ENCODE peak calls at places on chromosome 2, in four cellular contexts. C is HepG2, I is K562, R is GM12878. Q is an unnamed sample.

GRCh38 chr2:148282201-148282600 is 261.3 kb downstream of the MBD5 start:
- DNase-seq in C (no peak), I (no peak), R (no peak), Q (no peak)

GRCh38 chr2:104250635-104251034 is 603.3 kb upstream of the POU3F3 start:
- DNase-seq in C (no peak), I (no peak), R (no peak), Q (no peak)

GRCh38 chr2:65620524-65620923 is 188.1 kb upstream of the SPRED2 start:
- DNase-seq in C (no peak), I (no peak), R (no peak), Q (no peak)

GRCh38 chr2:105515581-105516415 is 116.9 kb upstream of the FHL2 start:
- DNase-seq in C (no peak), I (no peak), R (no peak), Q (no peak)

GRCh38 chr2:160584972-160585494 is 91.4 kb upstream of the RBMS1 start:
- DNase-seq in C (no peak), I (no peak), R (no peak), Q (no peak)

GRCh38 chr2:128457716-128458115 is 139.0 kb upstream of the HS6ST1 start:
- DNase-seq in C (no peak), I (no peak), R (no peak), Q (no peak)

GRCh38 chr2:203706403-203706802 is at the start of gene CD28:
- DNase-seq in C (no peak), I (no peak), R (peak; percentile 85), Q (no peak)

GRCh38 chr2:98913916-98914712 is 21.9 kb downstream of the CRACDL start:
- DNase-seq in C (no peak), I (no peak), R (no peak), Q (no peak)

GRCh38 chr2:48685126-48685525 is 67.5 kb downstream of the GTF2A1L start:
- DNase-seq in C (no peak), I (no peak), R (no peak), Q (no peak)

GRCh38 chr2:120466704-120467054 is 120.7 kb downstream of the INHBB start:
- DNase-seq in C (peak; percentile 85), I (no peak), R (no peak), Q (no peak)
- TF ChIP-seq CHD2 in C (no peak), I (no peak), R (no peak), Q (no peak)

DNA sequence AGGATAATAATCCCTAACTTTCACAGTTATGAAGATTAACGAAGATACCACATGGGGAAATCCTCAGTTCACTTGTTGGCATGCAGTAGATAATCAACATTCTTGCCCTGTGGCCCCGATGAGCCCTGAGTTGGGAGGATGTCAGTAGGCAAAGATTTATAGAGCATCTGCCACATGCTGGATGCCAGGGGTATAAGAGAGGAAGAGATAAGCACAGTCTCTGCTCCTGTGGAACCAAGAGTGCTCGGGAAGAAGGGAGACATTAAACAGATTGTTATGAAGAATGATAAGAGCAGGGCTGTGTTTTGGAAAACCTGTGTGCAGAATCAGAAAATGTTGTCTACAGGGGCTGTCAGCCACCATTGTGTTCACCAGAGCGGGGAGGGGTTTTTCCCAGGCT is 43.7 kb upstream of the KCNF1 start:
- DNase-seq in C (no peak), I (no peak), R (no peak), Q (no peak)
- TF ChIP-seq CBX5 in C (no peak), I (no peak), R (no peak), Q (no peak)

GRCh38 chr2:222939208-222939846 is 78.5 kb downstream of the ACSL3 start:
- DNase-seq in C (peak; percentile 79), I (peak; percentile 37), R (peak; percentile 45), Q (peak; percentile 94)
- TF ChIP-seq CHD2 in C (no peak), I (no peak), R (no peak), Q (no peak)

GRCh38 chr2:11749646-11750349 is 3.4 kb downstream of the LPIN1 start:
- DNase-seq in C (no peak), I (no peak), R (peak; percentile 60), Q (no peak)
- TF ChIP-seq CBX5 in C (no peak), I (no peak), R (no peak), Q (no peak)

GRCh38 chr2:231189571-231190495 is 8.6 kb upstream of the ARMC9 start:
- DNase-seq in C (no peak), I (no peak), R (no peak), Q (no peak)
- TF ChIP-seq CHD2 in C (no peak), I (no peak), R (no peak), Q (no peak)

GRCh38 chr2:224563537-224563936 is 21.6 kb downstream of the CUL3 start:
- DNase-seq in C (no peak), I (no peak), R (no peak), Q (no peak)
- TF ChIP-seq CBX5 in C (no peak), I (no peak), R (no peak), Q (no peak)

GRCh38 chr2:233728723-233729301 is at the start of gene UGT1A3:
- DNase-seq in C (no peak), I (no peak), R (no peak), Q (no peak)
- TF ChIP-seq CHD2 in C (no peak), I (no peak), R (no peak), Q (no peak)

DNA sequence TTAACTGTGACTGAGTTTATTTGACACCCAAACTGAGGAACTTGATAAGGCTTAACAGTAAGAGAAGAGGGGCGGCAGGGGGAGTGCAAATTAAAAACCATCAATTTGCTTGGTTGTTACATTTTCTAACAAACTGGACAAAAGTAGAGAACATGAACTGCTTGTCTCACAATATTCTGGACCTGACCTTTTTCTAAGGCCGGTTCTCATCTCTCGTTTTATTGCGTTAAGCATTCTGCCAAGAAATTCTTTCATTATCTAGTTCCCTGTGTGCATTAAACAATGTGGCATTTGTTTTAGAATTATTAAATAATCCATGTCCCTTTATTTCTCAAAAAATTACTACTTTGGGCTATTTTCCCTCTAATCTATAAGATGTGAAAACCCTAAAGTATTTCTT is 565.2 kb upstream of the PKDCC start:
- DNase-seq in C (no peak), I (no peak), R (no peak), Q (no peak)
- TF ChIP-seq CBX5 in C (no peak), I (no peak), R (no peak), Q (no peak)

GRCh38 chr2:174717273-174717672 is 47.0 kb downstream of the CHRNA1 start:
- DNase-seq in C (no peak), I (no peak), R (no peak), Q (no peak)
- TF ChIP-seq CHD2 in C (no peak), I (no peak), R (no peak), Q (no peak)

GRCh38 chr2:10901565-10901964 is 10.2 kb upstream of the KCNF1 start:
- DNase-seq in C (no peak), I (no peak), R (no peak), Q (no peak)

GRCh38 chr2:10904455-10904854 is 7.3 kb upstream of the KCNF1 start:
- DNase-seq in C (peak; percentile 14), I (no peak), R (no peak), Q (no peak)

GRCh38 chr2:10905006-10905871 is 6.5 kb upstream of the KCNF1 start:
- DNase-seq in C (no peak), I (no peak), R (no peak), Q (no peak)

GRCh38 chr2:10905872-10906143 is 5.9 kb upstream of the KCNF1 start:
- DNase-seq in C (no peak), I (no peak), R (no peak), Q (no peak)

GRCh38 chr2:10903861-10904210 is 7.9 kb upstream of the KCNF1 start:
- DNase-seq in C (no peak), I (no peak), R (no peak), Q (no peak)
- TF ChIP-seq CBX5 in C (no peak), I (no peak), R (no peak), Q (no peak)

Q was measured in H1.